ENCODE peak calls at places on chromosome 1, in ten cellular contexts. N, C, F, O, T, Z, A, E, W and K are unnamed samples.

GRCh38 chr1:162882248-162882666 is 21.3 kb upstream of the CCDC190 start:
- DNase-seq in Z (no peak), W (no peak), F (no peak), T (peak), A (no peak), N (no peak), O (no peak), C (no peak), E (peak), K (peak)

GRCh38 chr1:203215573-203215972 is 13.9 kb downstream of the CHIT1 start:
- DNase-seq in N (no peak), T (no peak), W (no peak), A (no peak), Z (no peak), E (no peak), O (no peak), C (no peak), F (no peak), K (no peak)

GRCh38 chr1:218660678-218661053 is 315.5 kb downstream of the TGFB2 start:
- DNase-seq in Z (no peak), W (no peak), T (no peak), E (no peak), F (peak), A (no peak), O (no peak), N (peak), C (no peak), K (no peak)

GRCh38 chr1:155455588-155456195 is 106.9 kb downstream of the ASH1L start:
- DNase-seq in W (no peak), T (no peak), A (no peak), E (no peak), F (no peak), N (no peak), O (no peak), C (no peak), Z (no peak), K (no peak)

GRCh38 chr1:187474266-187474665 is 645.5 kb downstream of the PLA2G4A start:
- DNase-seq in N (no peak), E (peak), F (no peak), W (no peak), A (no peak), O (no peak), C (no peak), Z (no peak), T (no peak), K (no peak)

GRCh38 chr1:45444609-45445131 is 46.3 kb downstream of the TESK2 start:
- DNase-seq in E (no peak), C (no peak), A (no peak), W (no peak), T (no peak), N (no peak), O (no peak), Z (no peak), F (no peak), K (no peak)

GRCh38 chr1:207423560-207424292 is 30.4 kb upstream of the CR2 start:
- DNase-seq in O (no peak), E (no peak), C (no peak), A (no peak), W (no peak), F (no peak), T (no peak), Z (no peak), N (no peak), K (no peak)

GRCh38 chr1:31977361-31978131 is 36.1 kb upstream of the KHDRBS1 start:
- DNase-seq in A (no peak), C (no peak), O (peak), N (peak), Z (peak), E (peak), F (peak), T (no peak), W (no peak), K (peak)

GRCh38 chr1:57467825-57468224 is 44.0 kb upstream of the DAB1 start:
- DNase-seq in A (no peak), W (no peak), O (no peak), Z (no peak), F (no peak), T (no peak), N (no peak), C (no peak), E (no peak), K (no peak)

GRCh38 chr1:236534164-236534651 is 10.4 kb downstream of the LGALS8 start:
- DNase-seq in N (peak), W (no peak), T (no peak), Z (no peak), A (no peak), C (no peak), F (no peak), O (no peak), E (no peak), K (no peak)

GRCh38 chr1:201205036-201205435 is 14.4 kb downstream of the IGFN1 start:
- DNase-seq in Z (no peak), T (no peak), F (no peak), E (no peak), W (no peak), N (no peak), O (no peak), C (no peak), A (no peak), K (no peak)

GRCh38 chr1:185287451-185287850 is 29.6 kb downstream of the IVNS1ABP start:
- DNase-seq in Z (no peak), C (no peak), N (no peak), A (no peak), O (no peak), F (no peak), W (no peak), T (no peak), E (no peak), K (no peak)

GRCh38 chr1:30466026-30466425 is 257.4 kb downstream of the MATN1 start:
- DNase-seq in E (no peak), N (no peak), F (no peak), A (no peak), T (no peak), O (no peak), W (peak), Z (no peak), C (no peak), K (no peak)

GRCh38 chr1:40710581-40711315 is 19.2 kb downstream of the NFYC start:
- DNase-seq in Z (no peak), F (peak), A (no peak), N (no peak), W (no peak), O (peak), C (no peak), T (no peak), E (no peak), K (no peak)